ENCODE peak calls at places on chromosomes 2 and 18, in seven cellular contexts. X, K, Y, C, O, G and T are unnamed samples. For H3K36me3, the result is how much of the 10 kb centered on the place peaks cover.

GRCh38 chr18:48951448-48952286 is 902 bp upstream of the SMAD7 start:
- DNase-seq in X (no peak), O (no peak), K (peak), Y (peak), G (peak), C (peak), T (peak)

GRCh38 chr18:33749831-33750230 is 171.8 kb downstream of the ASXL3 start:
- DNase-seq in C (no peak), G (no peak), X (no peak), K (no peak), Y (no peak), O (no peak), T (peak)

GRCh38 chr2:96584017-96584416 is 47.5 kb downstream of the ARID5A start:
- DNase-seq in Y (no peak), K (no peak), X (no peak), O (no peak), G (no peak), C (no peak), T (no peak)

GRCh38 chr2:104068665-104069064 is 785.2 kb upstream of the POU3F3 start:
- DNase-seq in Y (no peak), O (no peak), X (no peak), C (no peak), K (no peak), G (no peak), T (no peak)

GRCh38 chr2:72696559-72696958 is 129.3 kb downstream of the EXOC6B start:
- DNase-seq in G (no peak), O (no peak), X (no peak), C (no peak), Y (no peak), K (no peak), T (no peak)

GRCh38 chr2:72000110-72000509 is 147.6 kb downstream of the CYP26B1 start:
- DNase-seq in K (no peak), C (no peak), O (no peak), G (no peak), X (no peak), Y (no peak), T (no peak)

GRCh38 chr2:71608034-71608433 is 154.7 kb downstream of the DYSF start:
- DNase-seq in K (no peak), C (no peak), X (no peak), G (no peak), O (no peak), Y (no peak), T (no peak)

GRCh38 chr2:120230515-120231471 is 7.6 kb upstream of the TMEM185B start:
- DNase-seq in Y (no peak), X (no peak), C (no peak), O (no peak), K (no peak), G (no peak), T (peak)

GRCh38 chr2:102686479-102687439 is 67.4 kb downstream of the SLC9A2 start:
- DNase-seq in G (no peak), O (no peak), C (no peak), Y (no peak), K (no peak), X (no peak), T (no peak)

GRCh38 chr2:134836986-134837385 is 1.4 kb upstream of the ACMSD start:
- DNase-seq in X (no peak), G (no peak), C (no peak), O (peak), K (no peak), Y (no peak), T (no peak)

GRCh38 chr18:9147440-9148238 is 11.1 kb downstream of the ANKRD12 start:
- DNase-seq in X (peak), G (peak), K (peak), O (peak), C (no peak), Y (no peak), T (peak)

GRCh38 chr2:197079832-197080555 is 153.5 kb upstream of the PGAP1 start:
- DNase-seq in O (no peak), Y (no peak), G (no peak), C (no peak), K (no peak), X (no peak), T (no peak)

GRCh38 chr2:231708773-231709635 is 679 bp downstream of the PTMA start:
- DNase-seq in X (no peak), G (no peak), C (peak), K (peak), Y (peak), O (no peak), T (peak)

GRCh38 chr18:61738488-61738887 is 154.3 kb downstream of the RNF152 start:
- DNase-seq in G (no peak), Y (no peak), X (no peak), C (no peak), K (no peak), O (no peak), T (no peak)

GRCh38 chr2:61770298-61770697 is 83.6 kb downstream of the FAM161A start:
- DNase-seq in O (no peak), G (no peak), C (no peak), X (no peak), Y (no peak), K (no peak), T (no peak)

GRCh38 chr2:71550801-71551630 is 97.7 kb downstream of the DYSF start:
- DNase-seq in O (no peak), Y (no peak), X (no peak), C (peak), K (no peak), G (no peak), T (no peak)

GRCh38 chr2:13260401-13260800 is 543.7 kb downstream of the TRIB2 start:
- DNase-seq in O (no peak), G (no peak), C (no peak), Y (no peak), X (no peak), K (no peak), T (no peak)

GRCh38 chr2:29634918-29635317 is 286.5 kb downstream of the ALK start:
- DNase-seq in G (no peak), O (no peak), C (no peak), K (no peak), X (no peak), Y (no peak), T (no peak)

GRCh38 chr18:43590182-43590903 is 313.1 kb upstream of the SYT4 start:
- DNase-seq in G (no peak), C (peak), K (no peak), X (no peak), Y (peak), O (no peak), T (no peak)

GRCh38 chr2:134310450-134311079 is 56.7 kb downstream of the MGAT5 start:
- DNase-seq in O (no peak), K (no peak), Y (no peak), C (no peak), G (no peak), X (no peak), T (no peak)

GRCh38 chr18:65288908-65289307 is 461.9 kb upstream of the CDH7 start:
- DNase-seq in X (no peak), O (no peak), K (no peak), G (no peak), Y (no peak), C (no peak), T (no peak)

GRCh38 chr2:139478191-139478914 is 698.2 kb upstream of the NXPH2 start:
- DNase-seq in X (no peak), K (no peak), Y (no peak), O (no peak), G (no peak), C (no peak), T (no peak)

GRCh38 chr2:119256574-119256921 is 32.9 kb downstream of the STEAP3 start:
- DNase-seq in Y (no peak), K (no peak), O (no peak), X (no peak), C (no peak), G (no peak), T (no peak)

GRCh38 chr18:79423211-79424007 is 27.7 kb downstream of the NFATC1 start:
- DNase-seq in K (no peak), C (peak), X (no peak), Y (no peak), G (no peak), O (no peak), T (no peak)

GRCh38 chr2:29039718-29040480 is 34.4 kb downstream of the PCARE start:
- DNase-seq in Y (no peak), O (no peak), K (peak), C (no peak), G (no peak), X (no peak), T (no peak)

GRCh38 chr2:142974288-142975024 is 97.0 kb downstream of the KYNU start:
- DNase-seq in G (no peak), C (no peak), Y (no peak), X (no peak), K (no peak), O (no peak), T (no peak)

GRCh38 chr2:22536131-22536530 is 848.8 kb upstream of the KLHL29 start:
- DNase-seq in X (no peak), O (peak), G (no peak), K (no peak), C (no peak), Y (no peak), T (no peak)

GRCh38 chr18:56374005-56374655 is 264.3 kb downstream of the TXNL1 start:
- DNase-seq in X (no peak), C (no peak), K (peak), G (no peak), O (no peak), Y (no peak), T (no peak)

GRCh38 chr2:228115-228514 is 35.7 kb downstream of the SH3YL1 start:
- DNase-seq in K (no peak), Y (no peak), G (no peak), C (no peak), X (no peak), O (no peak), T (no peak)

GRCh38 chr2:59383473-59383872 is 1142.3 kb upstream of the FANCL start:
- DNase-seq in Y (no peak), G (no peak), C (no peak), K (no peak), O (no peak), X (no peak), T (no peak)

GRCh38 chr2:234649951-234650350 is 153.1 kb upstream of the ARL4C start:
- DNase-seq in K (no peak), X (no peak), O (no peak), Y (no peak), C (no peak), G (no peak), T (no peak)

GRCh38 chr18:59660976-59661743 is 36.1 kb downstream of the CCBE1 start:
- DNase-seq in X (no peak), K (no peak), G (no peak), O (no peak), Y (no peak), C (no peak), T (no peak)

GRCh38 chr2:201267278-201268030 is 7.1 kb downstream of the CASP8 start:
- DNase-seq in K (no peak), Y (no peak), G (no peak), C (no peak), X (no peak), O (no peak), T (no peak)

GRCh38 chr18:3706279-3707097 is 256.5 kb downstream of the TGIF1 start:
- DNase-seq in Y (no peak), O (no peak), C (no peak), G (no peak), X (no peak), K (no peak), T (no peak)

GRCh38 chr18:36403896-36404824 is 106.6 kb downstream of the FHOD3 start:
- DNase-seq in G (no peak), O (no peak), X (no peak), K (no peak), C (no peak), Y (no peak), T (no peak)

GRCh38 chr2:238180554-238180953 is 21.8 kb downstream of the ERFE start:
- DNase-seq in G (no peak), Y (no peak), K (no peak), O (no peak), C (no peak), X (no peak), T (no peak)

GRCh38 chr2:238173692-238174091 is 14.9 kb downstream of the ERFE start:
- DNase-seq in Y (no peak), X (no peak), K (no peak), C (no peak), O (no peak), G (no peak), T (no peak)

GRCh38 chr2:238174701-238175100 is 15.9 kb downstream of the ERFE start:
- DNase-seq in K (no peak), G (no peak), X (no peak), O (no peak), Y (no peak), C (no peak), T (no peak)

GRCh38 chr2:238174291-238174690 is 15.5 kb downstream of the ERFE start:
- DNase-seq in O (no peak), K (no peak), X (no peak), C (no peak), Y (no peak), G (no peak), T (no peak)

GRCh38 chr2:238176565-238176964 is 17.8 kb downstream of the ERFE start:
- DNase-seq in O (no peak), X (no peak), C (no peak), G (no peak), Y (no peak), K (no peak), T (no peak)
- H3K36me3 ChIP-seq in O (under half), X (under half), C (half or more), G (half or more), Y (under half), K (under half), T (under half)

GRCh38 chr2:84526562-84526961 is 10.3 kb downstream of the DNAH6 start:
- DNase-seq in K (no peak), X (no peak), G (no peak), C (no peak), Y (no peak), O (no peak), T (no peak)
- TF ChIP-seq CTCF in K (peak), X (no peak), G (no peak), C (no peak), Y (no peak), O (no peak), T (no peak)

GRCh38 chr18:77113361-77114069 is 19.1 kb downstream of the MBP start:
- DNase-seq in Y (peak), X (no peak), G (no peak), O (no peak), K (no peak), C (peak), T (no peak)
- H3K36me3 ChIP-seq in Y (under half), X (under half), G (under half), O (under half), K (under half), C (under half), T (under half)

GRCh38 chr2:26442707-26443106 is 35.2 kb downstream of the OTOF start:
- DNase-seq in O (peak), K (no peak), X (no peak), G (no peak), C (no peak), Y (no peak), T (no peak)

GRCh38 chr2:26435106-26435505 is 33.4 kb downstream of the DRC1 start:
- DNase-seq in X (no peak), Y (no peak), O (no peak), G (no peak), K (no peak), C (no peak), T (no peak)

GRCh38 chr2:26432856-26433255 is 31.1 kb downstream of the DRC1 start:
- DNase-seq in O (no peak), X (no peak), C (no peak), K (no peak), Y (no peak), G (no peak), T (no peak)

GRCh38 chr2:26438926-26439325 is 37.2 kb downstream of the DRC1 start:
- DNase-seq in K (no peak), C (no peak), G (no peak), O (no peak), Y (no peak), X (no peak), T (no peak)

DNA sequence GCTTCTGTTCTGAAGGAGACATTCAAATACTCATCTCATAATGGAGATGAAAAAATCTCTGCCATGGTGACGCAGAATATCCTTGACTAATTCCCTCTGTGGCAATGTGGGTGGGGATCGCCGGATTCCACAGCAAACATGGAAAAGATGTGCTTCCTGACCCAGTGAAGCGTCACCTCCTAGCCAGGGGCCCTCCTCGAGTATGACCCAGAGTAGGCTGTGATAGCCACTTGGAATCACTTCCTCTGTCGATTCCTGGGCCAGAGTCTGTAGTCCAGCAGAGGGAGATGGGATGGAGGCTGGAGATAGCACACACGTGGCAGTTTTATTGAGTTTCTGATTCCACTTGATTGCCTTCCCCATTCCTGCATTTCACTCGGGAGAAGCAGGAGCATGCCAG is 36.8 kb downstream of the DRC1 start:
- DNase-seq in Y (no peak), O (peak), C (no peak), K (no peak), G (no peak), X (no peak), T (no peak)
- TF ChIP-seq CTCF in Y (no peak), O (peak), C (no peak), K (no peak), G (peak), X (no peak), T (no peak)

DNA sequence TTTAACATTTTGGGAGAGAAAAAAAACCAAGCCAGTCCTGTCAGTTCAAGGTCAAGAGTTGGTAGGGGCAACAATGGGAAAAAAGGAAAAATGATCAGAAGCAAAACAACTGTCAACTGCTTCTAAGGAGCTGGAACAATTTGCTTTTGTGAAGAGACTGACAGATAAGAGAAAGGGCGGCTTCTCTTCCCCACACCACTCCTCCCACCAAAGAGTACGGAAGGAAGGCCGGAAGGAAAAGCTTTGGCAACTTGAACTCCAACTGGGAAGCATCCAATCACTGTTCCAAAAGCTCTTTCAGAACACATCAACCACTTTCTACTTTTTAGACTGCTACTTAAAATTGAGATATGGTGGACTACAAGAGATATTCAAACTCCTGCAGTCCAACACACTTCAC is 57.8 kb upstream of the NFU1 start:
- DNase-seq in O (no peak), G (no peak), C (no peak), X (no peak), K (no peak), Y (no peak), T (no peak)
- H3K36me3 ChIP-seq in O (under half), G (under half), C (under half), X (under half), K (under half), Y (under half), T (under half)

GRCh38 chr2:108919571-108920373 is 69.2 kb downstream of the EDAR start:
- DNase-seq in K (no peak), O (no peak), G (no peak), Y (no peak), C (no peak), X (no peak), T (no peak)
- TF ChIP-seq CTCF in K (no peak), O (no peak), G (no peak), Y (no peak), C (no peak), X (no peak), T (no peak)

DNA sequence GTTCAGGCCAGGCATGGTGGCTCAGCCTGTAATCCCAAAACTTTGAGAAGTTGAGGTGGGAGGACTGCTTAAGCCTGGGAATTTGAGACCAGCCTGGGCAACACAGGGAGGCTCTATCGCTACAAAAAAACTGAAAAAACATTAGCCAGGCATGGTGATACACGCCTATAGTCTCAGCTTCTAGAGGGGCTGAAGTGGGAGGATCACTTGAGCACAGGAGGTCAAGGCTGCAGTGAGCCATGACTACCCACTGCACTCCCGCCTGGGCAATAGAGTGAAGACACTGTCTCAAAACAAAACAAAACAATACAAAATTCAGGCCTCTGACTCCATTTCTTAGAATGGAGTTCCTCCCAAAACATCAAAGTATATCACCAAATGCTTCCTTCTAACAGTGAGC is 9.1 kb downstream of the USP37 start:
- DNase-seq in G (no peak), K (no peak), O (no peak), C (no peak), Y (no peak), X (no peak), T (no peak)
- H3K36me3 ChIP-seq in G (half or more), K (under half), O (under half), C (under half), Y (under half), X (under half), T (under half)

GRCh38 chr2:239824051-239824694 is 201.0 kb downstream of the NDUFA10 start:
- DNase-seq in G (peak), X (no peak), C (peak), O (peak), K (peak), Y (peak), T (no peak)
- TF ChIP-seq CTCF in G (peak), X (peak), C (no peak), O (no peak), K (peak), Y (no peak), T (peak)